ENCODE peak calls at places on chromosomes 16 and 17, in four cellular contexts. I is PC-3; H is tibial artery; X is CD8-positive, alpha-beta T cell. W is an unnamed sample. For H3K27me3, the result is how much of the 10 kb centered on the place peaks cover.

GRCh38 chr17:34644941-34645550 is 65.7 kb downstream of the TMEM132E start:
- DNase-seq in I (no peak), H (no peak), X (no peak), W (no peak)

GRCh38 chr17:68328676-68329075 is 37.4 kb downstream of the ARSG start:
- DNase-seq in I (peak), H (no peak), X (no peak), W (no peak)

GRCh38 chr16:67847064-67847861 is at the start of gene CENPT:
- DNase-seq in I (peak), H (peak), X (no peak), W (peak)

GRCh38 chr16:31071861-31072260 is 2.2 kb downstream of the ZNF668 start:
- DNase-seq in I (peak), H (no peak), X (no peak), W (no peak)

GRCh38 chr17:81808778-81809555 is 5.0 kb downstream of the GCGR start:
- DNase-seq in I (no peak), H (no peak), X (no peak), W (peak)

GRCh38 chr17:81143717-81144422 is 21.4 kb upstream of the PVALEF start:
- DNase-seq in I (no peak), H (no peak), X (no peak), W (no peak)

GRCh38 chr17:4858068-4858879 is 25.1 kb downstream of the MINK1 start:
- DNase-seq in I (peak), H (peak), X (no peak), W (peak)

GRCh38 chr16:28914325-28914724 is 10.7 kb downstream of the RABEP2 start:
- DNase-seq in I (no peak), H (no peak), X (no peak), W (peak)

GRCh38 chr17:33475594-33475993 is 182.5 kb upstream of the ASIC2 start:
- DNase-seq in I (no peak), H (no peak), X (no peak), W (peak)

GRCh38 chr17:6641374-6641818 is 536 bp downstream of the TXNDC17 start:
- DNase-seq in I (peak), H (no peak), X (no peak), W (no peak)

GRCh38 chr17:36653374-36653773 is 52.0 kb downstream of the MRM1 start:
- DNase-seq in I (no peak), H (no peak), X (no peak), W (no peak)

GRCh38 chr17:73203135-73203787 is 10.4 kb downstream of the COG1 start:
- DNase-seq in I (peak), H (no peak), X (no peak), W (no peak)

DNA sequence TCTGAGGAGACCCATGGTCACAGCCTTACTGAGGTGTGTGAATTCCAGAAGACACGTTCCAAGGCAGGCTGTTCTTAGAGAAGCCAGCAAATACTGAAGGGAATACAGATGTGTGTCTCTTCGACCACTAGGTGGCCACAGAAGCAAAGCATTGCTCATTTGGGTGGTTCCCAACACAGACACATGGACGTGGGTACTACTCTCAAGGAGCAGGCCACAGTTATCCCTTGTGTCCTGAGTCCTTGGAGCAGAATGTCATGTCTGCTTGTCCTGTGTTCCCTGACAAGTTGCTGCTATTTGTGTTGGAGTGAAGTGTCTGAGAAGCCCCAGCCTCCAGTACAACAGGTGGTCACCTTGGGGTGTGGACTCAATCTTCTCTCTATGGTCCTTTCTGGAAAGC is 30.3 kb downstream of the HMOX2 start:
- DNase-seq in I (peak), H (peak), X (peak), W (peak)
- H3K4me3 ChIP-seq in I (no peak), H (no peak), X (no peak), W (no peak)

DNA sequence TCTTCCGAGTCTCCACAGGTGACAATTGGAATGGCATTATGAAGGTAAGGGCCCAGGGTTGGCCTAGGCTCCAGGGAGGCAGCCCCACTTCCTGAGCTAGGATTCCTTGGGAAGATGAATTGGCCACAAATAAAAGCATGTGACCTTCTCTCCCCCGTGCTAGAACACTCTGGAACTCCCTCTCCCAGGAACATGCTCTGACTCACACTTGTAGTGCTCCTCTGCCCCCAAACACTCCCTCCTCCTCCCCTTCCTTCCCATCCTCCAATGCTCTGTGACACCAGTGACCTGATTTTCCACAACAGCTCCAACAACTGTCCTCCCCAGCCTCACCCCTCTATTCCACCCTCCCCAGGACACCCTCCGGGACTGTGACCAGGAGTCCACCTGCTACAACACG is 16.4 kb upstream of the ABCC3 start:
- DNase-seq in I (no peak), H (no peak), X (no peak), W (no peak)
- H3K27me3 ChIP-seq in I (under half), H (under half), X (under half), W (under half)

DNA sequence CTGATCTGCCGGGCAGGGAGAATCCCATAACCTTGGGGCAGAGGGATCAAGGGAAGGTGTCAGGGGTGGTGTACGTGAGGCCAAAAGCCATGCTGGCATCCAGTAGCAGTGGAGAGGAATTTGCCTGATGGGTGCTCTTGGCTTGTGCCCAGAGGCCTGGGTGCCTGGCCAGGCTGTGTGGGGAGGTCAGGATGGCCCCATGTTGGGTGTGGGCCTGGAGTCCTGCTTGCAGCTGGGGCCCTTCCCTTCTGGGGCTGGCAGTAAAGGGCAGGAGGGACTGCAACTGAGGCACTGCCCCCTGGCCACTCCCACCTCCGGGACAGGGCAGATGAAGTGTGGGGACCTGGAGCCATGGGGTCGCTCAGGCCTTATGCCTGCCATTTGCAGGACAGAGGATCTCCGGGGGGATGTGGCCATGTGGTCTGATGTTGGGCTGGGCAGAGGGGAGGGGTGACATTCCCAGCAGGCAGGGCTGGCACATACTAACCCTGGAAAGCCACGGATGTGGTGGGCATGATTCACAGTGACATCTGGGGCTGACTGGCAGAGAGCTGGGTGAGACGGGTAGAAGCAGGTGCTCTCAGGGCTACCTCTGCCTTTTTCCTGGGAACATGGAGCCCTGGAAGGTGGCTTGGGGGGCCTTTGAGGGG is 3.5 kb downstream of the FMNL1 start:
- DNase-seq in I (peak), H (no peak), X (no peak), W (peak)
- H3K4me3 ChIP-seq in I (no peak), H (no peak), X (peak), W (no peak)

GRCh38 chr16:56637814-56638750 is at the start of gene MT1A:
- DNase-seq in I (no peak), H (peak), X (no peak), W (peak)

GRCh38 chr16:56636616-56637413 is 1.7 kb upstream of the MT1A start:
- DNase-seq in I (no peak), H (no peak), X (no peak), W (no peak)

GRCh38 chr16:56641166-56641565 is 2.7 kb downstream of the MT1A start:
- DNase-seq in I (no peak), H (no peak), X (no peak), W (no peak)

GRCh38 chr16:56640076-56640475 is 1.6 kb downstream of the MT1A start:
- DNase-seq in I (no peak), H (no peak), X (no peak), W (no peak)

DNA sequence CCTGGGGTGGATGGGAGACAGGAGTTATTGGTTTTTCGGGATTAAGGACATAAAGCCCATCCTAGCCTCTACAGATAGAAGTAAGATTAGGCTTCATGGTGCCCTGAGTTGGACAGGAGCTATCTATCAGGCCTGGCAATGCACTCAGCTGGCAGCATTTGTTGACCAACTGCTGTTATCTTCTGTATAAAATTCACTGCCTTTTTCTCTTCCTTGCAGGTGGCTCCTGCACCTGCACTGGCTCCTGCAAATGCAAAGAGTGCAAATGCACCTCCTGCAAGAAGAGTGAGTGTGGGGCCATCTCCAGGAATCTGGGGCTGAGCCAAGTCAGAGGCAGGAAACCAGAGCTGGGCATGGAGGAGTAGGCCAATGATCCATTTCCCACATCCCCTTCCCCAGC is 579 bp downstream of the MT1A start:
- DNase-seq in I (no peak), H (no peak), X (no peak), W (no peak)
- H3K27me3 ChIP-seq in I (under half), H (under half), X (under half), W (half or more)

GRCh38 chr17:48547839-48548686 is 3.2 kb upstream of the HOXB2 start:
- DNase-seq in I (no peak), H (no peak), X (no peak), W (no peak)
- H3K4me3 ChIP-seq in I (no peak), H (peak), X (peak), W (no peak)

GRCh38 chr16:51151951-51152663 is 1.0 kb upstream of the SALL1 start:
- DNase-seq in I (no peak), H (no peak), X (no peak), W (peak)
- H3K27me3 ChIP-seq in I (under half), H (under half), X (under half), W (half or more)

GRCh38 chr17:78899361-78900260 is 3.4 kb downstream of the CEP295NL start:
- DNase-seq in I (no peak), H (no peak), X (no peak), W (peak)
- H3K4me3 ChIP-seq in I (no peak), H (no peak), X (no peak), W (no peak)

DNA sequence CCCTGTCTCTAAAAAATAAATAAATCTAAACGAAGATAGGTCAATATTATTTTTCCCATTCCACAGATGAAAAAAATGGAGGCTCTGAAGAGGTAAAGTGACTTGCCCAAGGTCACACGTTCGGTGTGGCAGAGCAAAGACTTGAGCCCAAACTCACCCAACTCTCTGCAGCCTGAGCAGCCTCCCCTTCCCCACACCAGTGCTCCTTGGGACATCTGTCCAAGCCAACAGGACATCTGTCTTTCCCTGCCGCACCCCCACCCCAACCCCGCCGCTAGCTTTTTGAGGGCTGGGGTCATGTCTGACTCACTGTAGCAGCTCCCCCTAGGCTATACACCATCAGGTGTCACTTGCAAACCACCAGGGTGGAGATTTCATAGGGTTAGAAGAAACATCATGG is 5.2 kb upstream of the BEAN1 start:
- DNase-seq in I (no peak), H (no peak), X (no peak), W (no peak)
- H3K27me3 ChIP-seq in I (under half), H (under half), X (under half), W (under half)